ENCODE peak calls at places on chromosome 21, in seven cellular contexts. One of them, this sample, is unnamed.

GRCh38 chr21:44566403-44566802 is 7.1 kb upstream of the KRTAP10-4 start:
- DNase-seq in activated CD8-positive, alpha-beta memory T cell treated with anti-CD3 and anti-CD28 coated beads, Interleukin-2, amount 10 ng/mL, durations not matched to agents 7 days and 5 days: no peak
- DNase-seq in effector memory CD8-positive, alpha-beta T cell: no peak
- DNase-seq in nephron progenitor cell: no peak
- DNase-seq in left ventricle myocardium inferior: no peak
- DNase-seq in SJCRH30: no peak
- DNase-seq in NCI-H510A treated with DMSO at 0.1 percent for 48 hours: no peak
- DNase-seq in this sample: no peak

GRCh38 chr21:35178098-35178497 is 129.0 kb upstream of the RUNX1 start:
- DNase-seq in left ventricle myocardium inferior: no peak
- DNase-seq in effector memory CD8-positive, alpha-beta T cell: no peak
- DNase-seq in SJCRH30: no peak
- DNase-seq in activated CD8-positive, alpha-beta memory T cell treated with anti-CD3 and anti-CD28 coated beads, Interleukin-2, amount 10 ng/mL, durations not matched to agents 7 days and 5 days: no peak
- DNase-seq in nephron progenitor cell: no peak
- DNase-seq in NCI-H510A treated with DMSO at 0.1 percent for 48 hours: no peak
- DNase-seq in this sample: no peak

GRCh38 chr21:44931137-44931500 is 8.7 kb upstream of the SLX9 start:
- DNase-seq in SJCRH30: no peak
- DNase-seq in NCI-H510A treated with DMSO at 0.1 percent for 48 hours: no peak
- DNase-seq in activated CD8-positive, alpha-beta memory T cell treated with anti-CD3 and anti-CD28 coated beads, Interleukin-2, amount 10 ng/mL, durations not matched to agents 7 days and 5 days: no peak
- DNase-seq in left ventricle myocardium inferior: peak; percentile 36
- DNase-seq in nephron progenitor cell: no peak
- DNase-seq in effector memory CD8-positive, alpha-beta T cell: no peak
- DNase-seq in this sample: no peak

GRCh38 chr21:31872072-31872451 is 758 bp upstream of the HUNK start:
- DNase-seq in left ventricle myocardium inferior: no peak
- DNase-seq in NCI-H510A treated with DMSO at 0.1 percent for 48 hours: no peak
- DNase-seq in SJCRH30: no peak
- DNase-seq in nephron progenitor cell: no peak
- DNase-seq in effector memory CD8-positive, alpha-beta T cell: no peak
- DNase-seq in activated CD8-positive, alpha-beta memory T cell treated with anti-CD3 and anti-CD28 coated beads, Interleukin-2, amount 10 ng/mL, durations not matched to agents 7 days and 5 days: no peak
- DNase-seq in this sample: no peak

GRCh38 chr21:46441331-46441730 is 17.4 kb upstream of the DIP2A start:
- DNase-seq in nephron progenitor cell: no peak
- DNase-seq in effector memory CD8-positive, alpha-beta T cell: no peak
- DNase-seq in SJCRH30: no peak
- DNase-seq in activated CD8-positive, alpha-beta memory T cell treated with anti-CD3 and anti-CD28 coated beads, Interleukin-2, amount 10 ng/mL, durations not matched to agents 7 days and 5 days: no peak
- DNase-seq in left ventricle myocardium inferior: no peak
- DNase-seq in NCI-H510A treated with DMSO at 0.1 percent for 48 hours: no peak
- DNase-seq in this sample: no peak

GRCh38 chr21:46089285-46089684 is 8.6 kb upstream of the COL6A2 start:
- DNase-seq in NCI-H510A treated with DMSO at 0.1 percent for 48 hours: no peak
- DNase-seq in effector memory CD8-positive, alpha-beta T cell: no peak
- DNase-seq in left ventricle myocardium inferior: no peak
- DNase-seq in activated CD8-positive, alpha-beta memory T cell treated with anti-CD3 and anti-CD28 coated beads, Interleukin-2, amount 10 ng/mL, durations not matched to agents 7 days and 5 days: peak; percentile 30
- DNase-seq in nephron progenitor cell: no peak
- DNase-seq in SJCRH30: no peak
- DNase-seq in this sample: no peak

GRCh38 chr21:44817914-44818635 is at the start of gene SUMO3:
- DNase-seq in SJCRH30: peak; percentile 62
- DNase-seq in NCI-H510A treated with DMSO at 0.1 percent for 48 hours: peak; percentile 24
- DNase-seq in activated CD8-positive, alpha-beta memory T cell treated with anti-CD3 and anti-CD28 coated beads, Interleukin-2, amount 10 ng/mL, durations not matched to agents 7 days and 5 days: peak; percentile 88
- DNase-seq in effector memory CD8-positive, alpha-beta T cell: peak; percentile 80
- DNase-seq in left ventricle myocardium inferior: peak; percentile 81
- DNase-seq in nephron progenitor cell: peak; percentile 74
- DNase-seq in this sample: peak; percentile 62

GRCh38 chr21:36698160-36699025 is 522 bp upstream of the SIM2 start:
- DNase-seq in left ventricle myocardium inferior: no peak
- DNase-seq in activated CD8-positive, alpha-beta memory T cell treated with anti-CD3 and anti-CD28 coated beads, Interleukin-2, amount 10 ng/mL, durations not matched to agents 7 days and 5 days: no peak
- DNase-seq in effector memory CD8-positive, alpha-beta T cell: no peak
- DNase-seq in SJCRH30: no peak
- DNase-seq in nephron progenitor cell: peak; percentile 65
- DNase-seq in NCI-H510A treated with DMSO at 0.1 percent for 48 hours: no peak
- DNase-seq in this sample: peak; percentile 58

GRCh38 chr21:34801519-34802132 is 132.8 kb downstream of the CLIC6 start:
- DNase-seq in left ventricle myocardium inferior: no peak
- DNase-seq in SJCRH30: no peak
- DNase-seq in nephron progenitor cell: peak; percentile 33
- DNase-seq in effector memory CD8-positive, alpha-beta T cell: peak; percentile 22
- DNase-seq in activated CD8-positive, alpha-beta memory T cell treated with anti-CD3 and anti-CD28 coated beads, Interleukin-2, amount 10 ng/mL, durations not matched to agents 7 days and 5 days: peak; percentile 57
- DNase-seq in NCI-H510A treated with DMSO at 0.1 percent for 48 hours: no peak
- DNase-seq in this sample: no peak

This sample was measured in WERI-Rb-1.